ENCODE peak calls at places on chromosomes 6 and 20, in four cellular contexts. C is pancreas, A is thoracic aorta, X is left ventricle myocardium inferior. O is an unnamed sample.

GRCh38 chr20:57162253-57162652 is 104.2 kb downstream of the BMP7 start:
- DNase-seq in A (no peak), C (no peak), X (no peak), O (no peak)

GRCh38 chr20:23776067-23776771 is 25.5 kb upstream of the CST1 start:
- DNase-seq in X (no peak), A (no peak), C (no peak), O (no peak)

GRCh38 chr6:107793193-107793592 is 30.9 kb downstream of the SCML4 start:
- DNase-seq in A (no peak), X (no peak), C (no peak), O (no peak)

GRCh38 chr6:36029464-36029863 is 1.9 kb downstream of the MAPK14 start:
- DNase-seq in A (no peak), C (no peak), X (no peak), O (peak)

GRCh38 chr6:45807610-45808009 is 208.1 kb downstream of the CLIC5 start:
- DNase-seq in X (no peak), C (no peak), A (no peak), O (no peak)

GRCh38 chr6:104585646-104586045 is 274.1 kb downstream of the HACE1 start:
- DNase-seq in A (no peak), X (no peak), C (no peak), O (no peak)

GRCh38 chr20:63409066-63409833 is 48.1 kb upstream of the CHRNA4 start:
- DNase-seq in X (no peak), A (no peak), C (no peak), O (no peak)

GRCh38 chr20:38405132-38405531 is 30.0 kb downstream of the SNHG17 start:
- DNase-seq in X (no peak), A (no peak), C (no peak), O (no peak)

GRCh38 chr20:48467622-48468021 is 360.2 kb downstream of the PREX1 start:
- DNase-seq in X (no peak), C (no peak), A (no peak), O (no peak)

GRCh38 chr20:57469418-57470211 is 55.3 kb downstream of the CTCFL start:
- DNase-seq in C (no peak), X (peak), A (no peak), O (no peak)

GRCh38 chr20:57693002-57693582 is 16.7 kb downstream of the PMEPA1 start:
- DNase-seq in X (no peak), C (no peak), A (no peak), O (no peak)

GRCh38 chr6:79302341-79302740 is 67.9 kb upstream of the HMGN3 start:
- DNase-seq in X (no peak), A (no peak), C (no peak), O (no peak)

GRCh38 chr6:105402090-105402980 is 547 bp downstream of the PREP start:
- DNase-seq in A (no peak), X (no peak), C (no peak), O (no peak)

GRCh38 chr6:79384845-79385244 is 150.4 kb upstream of the HMGN3 start:
- DNase-seq in C (no peak), X (no peak), A (no peak), O (no peak)

GRCh38 chr6:35359744-35360348 is 17.5 kb downstream of the PPARD start:
- DNase-seq in C (peak), A (no peak), X (peak), O (no peak)

GRCh38 chr20:52975024-52975732 is 3.0 kb downstream of the TSHZ2 start:
- DNase-seq in A (no peak), C (no peak), X (no peak), O (no peak)

GRCh38 chr6:132669690-132670291 is 10.8 kb upstream of the TAAR1 start:
- DNase-seq in X (no peak), C (no peak), A (no peak), O (peak)

GRCh38 chr20:50207026-50207425 is 16.4 kb downstream of the CEBPB start:
- DNase-seq in A (no peak), X (no peak), C (no peak), O (no peak)

GRCh38 chr6:14664112-14664592 is 546.6 kb downstream of the CD83 start:
- DNase-seq in A (no peak), X (no peak), C (no peak), O (no peak)

GRCh38 chr6:127185410-127185809 is 66.9 kb downstream of the RSPO3 start:
- DNase-seq in X (no peak), C (no peak), A (no peak), O (no peak)

GRCh38 chr20:57902478-57902877 is 192.7 kb upstream of the PMEPA1 start:
- DNase-seq in C (no peak), X (no peak), A (no peak), O (peak)

GRCh38 chr6:161429921-161430490 is 156.1 kb upstream of the AGPAT4 start:
- DNase-seq in A (no peak), C (no peak), X (no peak), O (no peak)

GRCh38 chr6:41713161-41713649 is 22.2 kb downstream of the TFEB start:
- DNase-seq in A (no peak), C (peak), X (peak), O (no peak)

GRCh38 chr20:62201173-62202082 is 18.6 kb downstream of the MTG2 start:
- DNase-seq in C (no peak), A (no peak), X (no peak), O (no peak)

GRCh38 chr6:87941556-87942358 is 105.9 kb upstream of the SPACA1 start:
- DNase-seq in X (no peak), A (no peak), C (no peak), O (no peak)

GRCh38 chr6:87945181-87945580 is 102.5 kb upstream of the SPACA1 start:
- DNase-seq in X (no peak), C (no peak), A (no peak), O (no peak)

GRCh38 chr6:87943191-87943590 is 104.5 kb upstream of the SPACA1 start:
- DNase-seq in C (no peak), A (no peak), X (no peak), O (no peak)

GRCh38 chr6:87945966-87946365 is 101.7 kb upstream of the SPACA1 start:
- DNase-seq in C (no peak), X (no peak), A (no peak), O (no peak)

DNA sequence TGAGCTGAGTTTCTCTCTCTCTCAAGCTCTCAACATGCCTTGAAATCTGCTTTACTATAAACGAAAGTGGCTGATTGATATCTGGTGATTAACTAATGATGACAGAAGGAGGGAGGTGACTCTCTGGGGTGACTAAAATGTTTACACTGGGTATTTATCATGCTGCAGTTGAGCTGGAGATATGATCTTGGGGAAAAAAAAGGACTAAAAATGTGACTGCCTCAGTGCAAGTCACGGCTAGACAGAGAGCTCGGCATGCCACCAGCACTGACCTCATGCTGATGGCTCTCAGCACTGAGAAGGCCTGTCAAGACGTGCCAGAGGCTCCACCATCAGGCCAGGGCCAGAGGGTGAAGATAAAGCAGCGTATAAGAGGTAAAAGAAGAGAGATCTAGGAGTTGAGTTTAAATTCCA is 103.1 kb upstream of the SPACA1 start:
- DNase-seq in A (peak), C (peak), X (peak), O (peak)
- TF ChIP-seq CTCF in A (no peak), C (no peak), X (peak), O (peak)

GRCh38 chr20:36506253-36506652 is 35.1 kb upstream of the MYL9 start:
- DNase-seq in X (no peak), A (no peak), C (no peak), O (no peak)
- TF ChIP-seq CTCF in X (peak), A (no peak), C (no peak), O (peak)

DNA sequence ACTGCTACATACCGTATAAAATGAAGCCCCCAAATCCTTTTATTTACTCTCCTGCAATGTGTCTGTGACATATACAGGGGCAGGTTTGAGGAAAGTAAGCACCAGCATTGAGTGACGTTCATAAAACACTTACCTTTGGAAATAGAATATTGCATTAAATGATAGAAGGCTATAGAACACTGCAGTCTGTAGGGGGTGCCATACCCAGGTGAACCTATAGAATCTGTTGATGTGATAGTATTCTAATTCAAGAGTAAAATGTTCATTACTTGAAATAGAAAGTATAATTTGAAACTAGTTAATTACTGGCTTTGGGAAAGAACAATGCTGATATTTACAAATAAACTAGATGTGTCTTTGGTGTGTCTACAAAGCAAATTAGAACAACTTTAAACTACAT is 47.0 kb upstream of the PRL start:
- DNase-seq in A (no peak), C (no peak), X (no peak), O (no peak)
- TF ChIP-seq CTCF in A (no peak), C (no peak), X (no peak), O (no peak)

DNA sequence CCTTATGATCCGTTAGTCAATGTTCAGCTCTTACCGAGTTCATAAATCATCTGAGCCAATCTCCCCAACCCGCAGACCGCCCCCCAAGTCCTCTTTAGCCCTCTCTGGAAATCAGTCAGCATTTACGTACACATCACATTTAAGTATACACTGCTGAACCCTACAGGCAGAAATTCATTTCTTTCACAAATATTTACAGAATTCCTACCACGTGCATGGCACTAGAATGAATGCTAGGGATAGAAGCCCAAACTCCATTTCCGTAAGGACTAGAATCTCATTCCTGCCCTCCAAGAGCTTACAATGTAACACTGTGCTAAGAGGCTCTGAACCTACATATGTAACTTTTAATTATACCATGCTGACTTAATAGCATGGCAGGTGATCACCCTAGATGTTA is 1.8 kb downstream of the OSER1 start:
- DNase-seq in A (no peak), C (no peak), X (no peak), O (no peak)
- TF ChIP-seq CTCF in A (no peak), C (no peak), X (no peak), O (no peak)

GRCh38 chr20:46099491-46100287 is 9.9 kb upstream of the NCOA5 start:
- DNase-seq in X (peak), A (no peak), C (no peak), O (no peak)
- TF ChIP-seq CTCF in X (peak), A (no peak), C (no peak), O (no peak)

GRCh38 chr6:38996676-38997075 is 51.9 kb upstream of the GLP1R start:
- DNase-seq in C (no peak), A (no peak), X (peak), O (no peak)

GRCh38 chr6:39003072-39003471 is 45.5 kb upstream of the GLP1R start:
- DNase-seq in C (no peak), A (no peak), X (no peak), O (no peak)

DNA sequence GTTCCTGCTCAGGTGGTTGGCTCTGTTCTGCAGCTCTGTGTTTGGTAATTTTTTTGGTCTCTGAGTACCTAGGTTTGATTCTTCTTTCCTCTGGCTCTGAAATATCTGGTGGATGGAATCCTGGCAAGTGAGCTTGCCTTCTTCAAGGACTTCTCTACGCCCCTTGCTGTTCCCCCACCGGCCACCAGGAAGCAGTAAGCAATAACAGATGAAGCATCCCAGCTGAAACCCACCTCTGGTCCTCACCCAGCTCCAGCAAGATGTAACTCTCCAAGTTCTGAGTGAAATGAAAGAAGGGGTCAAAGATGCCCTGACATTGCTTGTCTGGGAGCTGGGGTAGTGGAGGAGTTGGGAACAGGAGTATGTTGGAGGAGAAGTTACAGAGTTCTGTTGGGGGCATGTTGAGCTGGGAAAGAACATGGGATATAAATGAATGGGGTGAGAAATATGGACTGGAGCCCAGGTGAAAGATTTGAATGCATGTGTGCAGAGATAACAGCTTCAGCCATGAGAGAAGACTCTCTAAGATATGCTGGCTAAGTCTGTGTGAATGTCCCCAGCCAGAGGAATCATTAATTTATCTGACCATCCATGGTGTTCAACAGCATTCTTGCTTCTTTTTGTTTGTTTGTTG is 51.3 kb upstream of the GLP1R start:
- DNase-seq in A (no peak), C (peak), X (peak), O (no peak)
- TF ChIP-seq CTCF in A (no peak), C (peak), X (peak), O (peak)

GRCh38 chr6:37171970-37172812 is 2.2 kb downstream of the PIM1 start:
- DNase-seq in A (peak), X (peak), C (peak), O (peak)
- TF ChIP-seq CTCF in A (peak), X (peak), C (peak), O (peak)

GRCh38 chr6:95649451-95649850 is 72.1 kb downstream of the MANEA start:
- DNase-seq in A (no peak), C (no peak), X (no peak), O (no peak)

GRCh38 chr6:95654176-95654575 is 76.8 kb downstream of the MANEA start:
- DNase-seq in C (no peak), A (no peak), X (no peak), O (no peak)

GRCh38 chr6:95648636-95649035 is 71.3 kb downstream of the MANEA start:
- DNase-seq in C (no peak), X (no peak), A (no peak), O (no peak)
- TF ChIP-seq CTCF in C (no peak), X (no peak), A (no peak), O (no peak)